ENCODE peak calls at places on chromosomes 2 and 18, in seven cellular contexts. One of them, this sample, is unnamed.

GRCh38 chr2:120589782-120590608 is 145.7 kb upstream of the GLI2 start:
- DNase-seq in uterus: no peak
- DNase-seq in HCT116: no peak
- DNase-seq in Peyer's patch: no peak
- DNase-seq in A549: peak; percentile 50
- DNase-seq in prostate gland: no peak
- DNase-seq in suprapubic skin: no peak
- DNase-seq in this sample: peak; percentile 70

GRCh38 chr2:44578401-44579135 is 216.8 kb downstream of the CAMKMT start:
- DNase-seq in uterus: no peak
- DNase-seq in Peyer's patch: no peak
- DNase-seq in suprapubic skin: no peak
- DNase-seq in HCT116: no peak
- DNase-seq in A549: no peak
- DNase-seq in prostate gland: no peak
- DNase-seq in this sample: no peak

GRCh38 chr18:3498705-3499451 is 48.9 kb downstream of the TGIF1 start:
- DNase-seq in HCT116: no peak
- DNase-seq in Peyer's patch: no peak
- DNase-seq in A549: peak; percentile 21
- DNase-seq in suprapubic skin: peak; percentile 62
- DNase-seq in prostate gland: peak; percentile 12
- DNase-seq in uterus: peak; percentile 27
- DNase-seq in this sample: peak; percentile 90

GRCh38 chr2:206392118-206392517 is 51.2 kb upstream of the ADAM23 start:
- DNase-seq in HCT116: peak; percentile 46
- DNase-seq in Peyer's patch: no peak
- DNase-seq in prostate gland: no peak
- DNase-seq in suprapubic skin: no peak
- DNase-seq in A549: peak; percentile 59
- DNase-seq in uterus: no peak
- DNase-seq in this sample: no peak

GRCh38 chr18:79637181-79637920 is 42.3 kb upstream of the CTDP1 start:
- DNase-seq in HCT116: no peak
- DNase-seq in prostate gland: no peak
- DNase-seq in A549: no peak
- DNase-seq in uterus: no peak
- DNase-seq in suprapubic skin: no peak
- DNase-seq in Peyer's patch: no peak
- DNase-seq in this sample: no peak

GRCh38 chr2:222448806-222449205 is 24.5 kb downstream of the SGPP2 start:
- DNase-seq in Peyer's patch: no peak
- DNase-seq in HCT116: no peak
- DNase-seq in A549: no peak
- DNase-seq in uterus: peak; percentile 65
- DNase-seq in prostate gland: no peak
- DNase-seq in suprapubic skin: no peak
- DNase-seq in this sample: peak; percentile 44

GRCh38 chr2:191355170-191355758 is 110.1 kb downstream of the MYO1B start:
- DNase-seq in Peyer's patch: no peak
- DNase-seq in prostate gland: no peak
- DNase-seq in suprapubic skin: no peak
- DNase-seq in uterus: no peak
- DNase-seq in A549: no peak
- DNase-seq in HCT116: no peak
- DNase-seq in this sample: no peak

GRCh38 chr2:174058022-174058421 is 92.8 kb upstream of the SP3 start:
- DNase-seq in A549: no peak
- DNase-seq in uterus: no peak
- DNase-seq in prostate gland: peak; percentile 65
- DNase-seq in suprapubic skin: no peak
- DNase-seq in HCT116: no peak
- DNase-seq in Peyer's patch: no peak
- DNase-seq in this sample: no peak

GRCh38 chr2:127671557-127672302 is 3.6 kb downstream of the LIMS2 start:
- DNase-seq in uterus: no peak
- DNase-seq in HCT116: no peak
- DNase-seq in Peyer's patch: no peak
- DNase-seq in prostate gland: no peak
- DNase-seq in suprapubic skin: peak; percentile 67
- DNase-seq in A549: no peak
- DNase-seq in this sample: peak; percentile 39

GRCh38 chr2:30932850-30933249 is 125.6 kb upstream of the CAPN13 start:
- DNase-seq in Peyer's patch: no peak
- DNase-seq in suprapubic skin: no peak
- DNase-seq in uterus: no peak
- DNase-seq in prostate gland: no peak
- DNase-seq in A549: no peak
- DNase-seq in HCT116: no peak
- DNase-seq in this sample: no peak

GRCh38 chr2:201952212-201952611 is 81.4 kb upstream of the FZD7 start:
- DNase-seq in suprapubic skin: no peak
- DNase-seq in HCT116: no peak
- DNase-seq in A549: no peak
- DNase-seq in Peyer's patch: no peak
- DNase-seq in uterus: no peak
- DNase-seq in prostate gland: no peak
- DNase-seq in this sample: no peak

GRCh38 chr2:237920673-237921072 is 46.1 kb upstream of the UBE2F start:
- DNase-seq in A549: no peak
- DNase-seq in HCT116: no peak
- DNase-seq in prostate gland: no peak
- DNase-seq in suprapubic skin: no peak
- DNase-seq in uterus: no peak
- DNase-seq in Peyer's patch: no peak
- DNase-seq in this sample: no peak

GRCh38 chr2:165791811-165792454 is 2.1 kb downstream of the GALNT3 start:
- DNase-seq in uterus: no peak
- DNase-seq in prostate gland: no peak
- DNase-seq in HCT116: no peak
- DNase-seq in Peyer's patch: no peak
- DNase-seq in A549: no peak
- DNase-seq in suprapubic skin: no peak
- DNase-seq in this sample: no peak

GRCh38 chr2:187768995-187769394 is 214.8 kb upstream of the TFPI start:
- DNase-seq in A549: no peak
- DNase-seq in Peyer's patch: no peak
- DNase-seq in HCT116: no peak
- DNase-seq in uterus: no peak
- DNase-seq in suprapubic skin: no peak
- DNase-seq in prostate gland: no peak
- DNase-seq in this sample: no peak

GRCh38 chr2:70084973-70085710 is 2.1 kb upstream of the PCBP1 start:
- DNase-seq in suprapubic skin: peak; percentile 65
- DNase-seq in uterus: no peak
- DNase-seq in A549: no peak
- DNase-seq in Peyer's patch: peak; percentile 81
- DNase-seq in prostate gland: peak; percentile 69
- DNase-seq in HCT116: peak; percentile 65
- DNase-seq in this sample: peak; percentile 69

GRCh38 chr2:6986251-6986893 is 69.2 kb downstream of the RNF144A start:
- DNase-seq in Peyer's patch: no peak
- DNase-seq in uterus: no peak
- DNase-seq in prostate gland: no peak
- DNase-seq in suprapubic skin: no peak
- DNase-seq in A549: peak; percentile 17
- DNase-seq in HCT116: no peak
- DNase-seq in this sample: peak; percentile 76

GRCh38 chr2:215271466-215271865 is 40.4 kb upstream of the ATIC start:
- DNase-seq in A549: no peak
- DNase-seq in uterus: no peak
- DNase-seq in suprapubic skin: no peak
- DNase-seq in HCT116: no peak
- DNase-seq in Peyer's patch: no peak
- DNase-seq in prostate gland: no peak
- DNase-seq in this sample: no peak

GRCh38 chr2:215274829-215275228 is 37.0 kb upstream of the ATIC start:
- DNase-seq in uterus: no peak
- DNase-seq in prostate gland: no peak
- DNase-seq in HCT116: no peak
- DNase-seq in Peyer's patch: no peak
- DNase-seq in suprapubic skin: no peak
- DNase-seq in A549: no peak
- DNase-seq in this sample: no peak

GRCh38 chr2:215272918-215273317 is 38.9 kb upstream of the ATIC start:
- DNase-seq in A549: no peak
- DNase-seq in HCT116: no peak
- DNase-seq in uterus: no peak
- DNase-seq in prostate gland: no peak
- DNase-seq in suprapubic skin: no peak
- DNase-seq in Peyer's patch: no peak
- DNase-seq in this sample: no peak

GRCh38 chr2:215269397-215270117 is 42.3 kb upstream of the ATIC start:
- DNase-seq in HCT116: peak; percentile 72
- DNase-seq in uterus: peak; percentile 37
- DNase-seq in suprapubic skin: no peak
- DNase-seq in A549: peak; percentile 82
- DNase-seq in Peyer's patch: peak; percentile 34
- DNase-seq in prostate gland: peak; percentile 78
- DNase-seq in this sample: no peak

DNA sequence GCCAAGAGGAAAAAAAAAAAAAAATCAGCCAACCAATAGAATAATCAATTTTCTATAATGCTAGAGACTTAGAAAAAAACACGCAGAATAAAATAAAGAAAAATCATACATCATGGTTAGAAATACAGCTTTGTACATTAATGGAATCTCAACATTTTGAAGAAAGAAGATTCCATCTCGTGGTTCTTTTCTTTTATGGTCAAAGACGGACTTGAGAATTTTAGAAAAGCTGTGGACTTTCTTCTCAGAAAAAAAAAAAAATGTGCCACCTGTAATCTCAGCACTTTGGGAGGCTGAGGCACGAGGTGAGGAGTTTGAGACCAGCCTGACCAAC is 41.8 kb upstream of the ATIC start:
- DNase-seq in Peyer's patch: no peak
- DNase-seq in uterus: no peak
- DNase-seq in suprapubic skin: no peak
- DNase-seq in prostate gland: no peak
- DNase-seq in A549: no peak
- DNase-seq in HCT116: no peak
- DNase-seq in this sample: no peak
- TF ChIP-seq CTCF in Peyer's patch: no peak
- TF ChIP-seq CTCF in uterus: no peak
- TF ChIP-seq CTCF in suprapubic skin: no peak
- TF ChIP-seq CTCF in prostate gland: no peak
- TF ChIP-seq CTCF in A549: no peak
- TF ChIP-seq CTCF in HCT116: no peak
- TF ChIP-seq CTCF in this sample: no peak

DNA sequence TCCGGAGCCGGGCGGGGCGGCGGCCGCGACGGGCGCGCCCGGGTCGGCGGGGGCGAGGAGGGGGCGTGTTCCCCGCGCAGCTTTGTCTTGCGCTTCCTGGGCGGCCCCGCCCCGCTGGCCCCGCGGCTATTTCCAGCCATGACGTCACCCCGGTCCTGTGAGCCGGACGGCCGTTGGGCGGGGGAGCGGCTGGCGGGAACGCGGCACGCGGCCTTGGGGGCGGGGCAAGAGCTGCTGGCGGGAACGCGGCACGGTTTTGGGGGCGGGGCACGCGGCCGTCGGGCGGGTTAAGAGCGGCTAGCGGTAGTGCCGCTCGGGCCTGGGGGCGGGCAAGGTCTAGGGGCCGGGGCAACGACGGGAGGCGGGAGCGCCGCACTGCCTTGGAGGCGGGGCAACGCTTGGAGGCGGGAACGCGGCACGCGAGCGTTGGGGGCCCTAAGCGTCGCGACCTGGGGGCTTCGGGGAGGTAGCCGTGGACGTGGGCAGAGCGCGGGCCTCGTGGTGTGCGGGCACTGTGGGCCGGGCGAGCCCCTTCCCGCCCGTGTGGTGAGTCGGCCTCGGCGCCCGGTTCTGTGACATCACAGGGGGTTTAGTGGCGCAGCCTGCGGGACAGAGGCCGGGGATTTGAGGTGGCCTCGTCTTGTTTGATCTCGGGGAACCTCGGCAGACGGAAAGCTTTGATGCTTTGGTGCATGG is 704 bp downstream of the KLF11 start:
- DNase-seq in prostate gland: peak; percentile 95
- DNase-seq in Peyer's patch: peak; percentile 93
- DNase-seq in suprapubic skin: peak; percentile 99
- DNase-seq in A549: peak; percentile 93
- DNase-seq in uterus: peak; percentile 100
- DNase-seq in HCT116: peak; percentile 75
- DNase-seq in this sample: peak; percentile 97
- TF ChIP-seq POLR2A in prostate gland: no peak
- TF ChIP-seq POLR2A in Peyer's patch: no peak
- TF ChIP-seq POLR2A in suprapubic skin: no peak
- TF ChIP-seq POLR2A in A549: no peak
- TF ChIP-seq POLR2A in uterus: no peak
- TF ChIP-seq POLR2A in HCT116: no peak
- TF ChIP-seq POLR2A in this sample: no peak

GRCh38 chr18:76751538-76751890 is 70.8 kb upstream of the ZNF236 start:
- DNase-seq in suprapubic skin: no peak
- DNase-seq in Peyer's patch: no peak
- DNase-seq in A549: no peak
- DNase-seq in HCT116: no peak
- DNase-seq in uterus: no peak
- DNase-seq in prostate gland: no peak
- DNase-seq in this sample: no peak

GRCh38 chr18:76750886-76751537 is 71.3 kb upstream of the ZNF236 start:
- DNase-seq in prostate gland: no peak
- DNase-seq in Peyer's patch: no peak
- DNase-seq in uterus: no peak
- DNase-seq in HCT116: no peak
- DNase-seq in suprapubic skin: no peak
- DNase-seq in A549: no peak
- DNase-seq in this sample: no peak

GRCh38 chr18:76747676-76748075 is 74.7 kb upstream of the ZNF236 start:
- DNase-seq in A549: no peak
- DNase-seq in HCT116: no peak
- DNase-seq in uterus: no peak
- DNase-seq in prostate gland: no peak
- DNase-seq in suprapubic skin: no peak
- DNase-seq in Peyer's patch: no peak
- DNase-seq in this sample: no peak

GRCh38 chr18:76752400-76752799 is 70.0 kb upstream of the ZNF236 start:
- DNase-seq in HCT116: no peak
- DNase-seq in prostate gland: no peak
- DNase-seq in uterus: no peak
- DNase-seq in A549: no peak
- DNase-seq in suprapubic skin: no peak
- DNase-seq in Peyer's patch: no peak
- DNase-seq in this sample: no peak

DNA sequence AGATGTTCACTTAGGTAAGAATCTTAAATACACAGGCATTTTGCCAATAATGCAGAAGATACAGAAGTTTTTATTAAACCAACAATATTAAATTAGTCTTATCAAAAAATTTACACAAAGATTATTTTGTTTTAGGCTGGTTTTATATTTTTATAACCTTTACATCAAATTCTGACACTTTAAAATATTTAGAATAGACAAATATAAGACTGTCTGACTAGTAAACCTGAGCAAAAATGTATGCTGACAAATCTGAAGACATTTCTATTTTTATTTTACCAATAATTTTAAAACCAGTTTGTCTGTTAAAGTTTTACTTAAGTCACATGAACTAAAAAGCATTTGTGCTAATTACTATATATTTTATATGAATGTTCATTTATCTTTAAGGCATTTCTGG is 72.1 kb upstream of the ZNF236 start:
- DNase-seq in uterus: no peak
- DNase-seq in prostate gland: no peak
- DNase-seq in HCT116: no peak
- DNase-seq in A549: no peak
- DNase-seq in Peyer's patch: no peak
- DNase-seq in suprapubic skin: no peak
- DNase-seq in this sample: no peak
- H3K9me3 ChIP-seq in uterus: no peaks in the 10 kb centered on the region
- H3K9me3 ChIP-seq in prostate gland: no peaks in the 10 kb centered on the region
- H3K9me3 ChIP-seq in HCT116: peaks cover 4% of the 10 kb centered on the region
- H3K9me3 ChIP-seq in A549: no peaks in the 10 kb centered on the region
- H3K9me3 ChIP-seq in Peyer's patch: peaks cover 3% of the 10 kb centered on the region
- H3K9me3 ChIP-seq in suprapubic skin: peaks cover 10% of the 10 kb centered on the region
- H3K9me3 ChIP-seq in this sample: peaks cover 18% of the 10 kb centered on the region

GRCh38 chr2:10814571-10815331 is 2.2 kb upstream of the PDIA6 start:
- DNase-seq in HCT116: no peak
- DNase-seq in A549: no peak
- DNase-seq in uterus: no peak
- DNase-seq in Peyer's patch: no peak
- DNase-seq in prostate gland: no peak
- DNase-seq in suprapubic skin: no peak
- DNase-seq in this sample: no peak
- TF ChIP-seq CTCF in HCT116: no peak
- TF ChIP-seq CTCF in A549: no peak
- TF ChIP-seq CTCF in uterus: no peak
- TF ChIP-seq CTCF in Peyer's patch: no peak
- TF ChIP-seq CTCF in prostate gland: no peak
- TF ChIP-seq CTCF in suprapubic skin: no peak
- TF ChIP-seq CTCF in this sample: no peak